ENCODE peak calls at places on chromosomes 12 and 14, in four cellular contexts. G is right lobe of liver, E is ovary, K is Peyer's patch. B is an unnamed sample. For H3K36me3, the result is how much of the 10 kb centered on the place peaks cover.

GRCh38 chr14:76778546-76779215 is 17.4 kb downstream of the VASH1 start:
- DNase-seq in E (peak), K (no peak), G (no peak), B (no peak)

GRCh38 chr12:107349008-107349747 is 255.8 kb upstream of the CRY1 start:
- DNase-seq in G (no peak), E (no peak), K (peak), B (no peak)

GRCh38 chr14:69056389-69056788 is 77.3 kb upstream of the ACTN1 start:
- DNase-seq in K (no peak), E (no peak), G (no peak), B (no peak)

GRCh38 chr12:104147346-104147745 is 9.3 kb upstream of the NFYB start:
- DNase-seq in E (no peak), G (no peak), K (no peak), B (no peak)

GRCh38 chr12:6935551-6936377 is 7.9 kb upstream of the RNU7-1 start:
- DNase-seq in E (peak), K (peak), G (no peak), B (no peak)

GRCh38 chr12:74408601-74409166 is 129.0 kb upstream of the ATXN7L3B start:
- DNase-seq in G (no peak), E (no peak), K (no peak), B (no peak)

GRCh38 chr14:103372552-103373304 is 12.5 kb upstream of the MARK3 start:
- DNase-seq in E (no peak), G (no peak), K (no peak), B (no peak)

GRCh38 chr14:100415226-100415625 is 92.1 kb downstream of the SLC25A47 start:
- DNase-seq in E (no peak), K (no peak), G (no peak), B (no peak)

GRCh38 chr14:99262977-99263448 is 9.0 kb downstream of the BCL11B start:
- DNase-seq in G (no peak), E (no peak), K (no peak), B (no peak)

GRCh38 chr12:46492471-46493351 is 120.1 kb upstream of the SLC38A2 start:
- DNase-seq in G (peak), K (no peak), E (peak), B (no peak)

GRCh38 chr12:15274561-15274967 is 47.7 kb upstream of the PTPRO start:
- DNase-seq in K (no peak), E (no peak), G (no peak), B (no peak)

GRCh38 chr12:9135903-9136310 is 20.2 kb upstream of the A2M start:
- DNase-seq in G (no peak), K (no peak), E (no peak), B (no peak)

GRCh38 chr14:100898465-100898864 is 5.1 kb downstream of the RTL1 start:
- DNase-seq in K (no peak), G (peak), E (no peak), B (no peak)

GRCh38 chr12:2924019-2924418 is 33.3 kb downstream of the TULP3 start:
- DNase-seq in E (no peak), K (no peak), G (no peak), B (no peak)

GRCh38 chr12:11461433-11461832 is 66.1 kb upstream of the PRB2 start:
- DNase-seq in G (no peak), E (no peak), K (no peak), B (no peak)

GRCh38 chr14:69137456-69138188 is 15.3 kb downstream of the DCAF5 start:
- DNase-seq in K (no peak), E (no peak), G (no peak), B (no peak)

GRCh38 chr12:100675432-100675831 is 101.9 kb downstream of the GAS2L3 start:
- DNase-seq in E (peak), K (no peak), G (no peak), B (no peak)

GRCh38 chr12:90802727-90803126 is 152.2 kb downstream of the CCER1 start:
- DNase-seq in E (no peak), G (no peak), K (no peak), B (no peak)

GRCh38 chr12:25903603-25904245 is 54.8 kb upstream of the RASSF8 start:
- DNase-seq in G (no peak), E (no peak), K (no peak), B (no peak)

GRCh38 chr14:81638656-81639055 is 105.0 kb upstream of the SEL1L start:
- DNase-seq in G (no peak), K (no peak), E (no peak), B (no peak)

GRCh38 chr14:105168979-105169507 is 467 bp upstream of the JAG2 start:
- DNase-seq in K (peak), G (no peak), E (no peak), B (no peak)

GRCh38 chr12:8816448-8816847 is 6.0 kb upstream of the A2ML1 start:
- DNase-seq in K (no peak), E (no peak), G (no peak), B (no peak)

GRCh38 chr12:124909831-124910560 is 4.5 kb downstream of the UBC start:
- DNase-seq in K (no peak), E (no peak), G (no peak), B (no peak)

GRCh38 chr12:124902916-124903315 is 11.5 kb downstream of the UBC start:
- DNase-seq in K (no peak), G (no peak), E (no peak), B (no peak)

GRCh38 chr12:124901003-124901402 is 13.4 kb downstream of the UBC start:
- DNase-seq in E (no peak), K (no peak), G (no peak), B (peak)

GRCh38 chr12:124906606-124907261 is 7.7 kb downstream of the UBC start:
- DNase-seq in E (peak), K (no peak), G (peak), B (peak)

GRCh38 chr12:124904306-124905098 is 9.9 kb downstream of the UBC start:
- DNase-seq in E (peak), K (peak), G (peak), B (peak)
- TF ChIP-seq POLR2A in E (peak), K (no peak), G (peak), B (no peak)

DNA sequence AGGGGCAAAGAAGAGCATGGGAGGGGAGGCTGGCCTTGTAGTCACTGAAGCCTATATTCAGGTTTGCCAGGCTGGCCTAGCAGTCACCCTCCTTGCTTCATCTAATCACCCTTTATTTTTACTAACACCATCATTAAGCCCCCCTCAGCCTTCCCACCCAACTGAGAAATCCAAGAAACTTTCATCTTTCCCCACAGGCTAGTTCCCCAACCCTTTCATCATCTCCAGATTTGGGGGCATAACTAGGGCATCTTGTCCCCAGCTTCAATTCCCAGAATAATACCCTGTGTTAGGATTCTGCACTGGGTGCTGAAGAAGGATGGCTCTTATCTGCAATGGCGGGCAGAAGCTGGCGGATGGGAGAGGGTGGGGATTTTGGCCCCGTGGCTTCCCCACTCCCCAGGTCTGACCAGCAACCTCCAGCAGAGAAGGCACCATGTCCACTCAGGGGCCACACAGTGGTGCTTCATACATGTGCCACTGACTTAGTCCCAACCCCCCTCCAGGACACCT is 6.9 kb downstream of the PCK2 start:
- DNase-seq in K (peak), E (no peak), G (no peak), B (no peak)
- H3K36me3 ChIP-seq in K (under half), E (under half), G (under half), B (under half)

GRCh38 chr12:54217309-54217661 is 28.5 kb upstream of the SMUG1 start:
- DNase-seq in G (no peak), E (no peak), K (no peak), B (no peak)

GRCh38 chr12:54213084-54213483 is 24.3 kb upstream of the SMUG1 start:
- DNase-seq in E (no peak), K (peak), G (no peak), B (no peak)

GRCh38 chr12:54216580-54217308 is 28.0 kb upstream of the SMUG1 start:
- DNase-seq in E (peak), G (peak), K (peak), B (peak)

GRCh38 chr12:54215990-54216579 is 27.3 kb upstream of the SMUG1 start:
- DNase-seq in K (no peak), E (peak), G (no peak), B (no peak)

GRCh38 chr12:54214553-54215374 is 26.0 kb upstream of the SMUG1 start:
- DNase-seq in K (peak), E (peak), G (peak), B (peak)
- TF ChIP-seq POLR2A in K (no peak), E (no peak), G (no peak), B (no peak)

GRCh38 chr12:56596815-56597214 is 33.3 kb downstream of the BAZ2A start:
- DNase-seq in E (no peak), G (no peak), K (no peak), B (peak)
- H3K36me3 ChIP-seq in E (under half), G (under half), K (under half), B (under half)

GRCh38 chr12:27083861-27084271 is 1.5 kb upstream of the C12orf71 start:
- DNase-seq in E (peak), K (no peak), G (no peak), B (peak)
- TF ChIP-seq POLR2A in E (no peak), K (no peak), G (no peak), B (no peak)

GRCh38 chr12:109222062-109222461 is 87.0 kb downstream of the FOXN4 start:
- DNase-seq in E (no peak), K (no peak), G (no peak), B (no peak)
- H3K36me3 ChIP-seq in E (under half), K (under half), G (under half), B (half or more)

DNA sequence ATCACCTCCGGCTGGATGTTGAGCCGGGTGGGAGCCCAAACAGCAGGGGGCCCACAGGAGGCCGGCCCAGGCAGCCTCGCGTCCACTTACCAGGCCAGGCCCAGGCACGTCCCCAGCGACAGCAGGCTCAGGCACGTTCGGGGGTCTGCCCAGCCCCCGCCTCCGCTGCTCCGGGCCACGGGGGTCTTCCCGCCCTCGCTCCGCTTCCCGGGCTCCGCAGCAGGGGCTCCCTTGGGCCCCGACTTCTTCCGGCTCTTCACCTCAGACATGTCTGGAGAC is 216 bp downstream of the IKBIP start:
- DNase-seq in G (no peak), K (no peak), E (peak), B (no peak)
- TF ChIP-seq POLR2A in G (no peak), K (no peak), E (no peak), B (no peak)